ENCODE peak calls at places on chromosomes 1 and 21, in five cellular contexts. One of them, this sample, is unnamed.

GRCh38 chr1:236978740-236979139 is 25.5 kb downstream of the MT1HL1 start:
- DNase-seq in CD8-positive, alpha-beta T cell: no peak
- DNase-seq in transverse colon: no peak
- DNase-seq in A549: no peak
- DNase-seq in GM23338: no peak
- DNase-seq in this sample: no peak

GRCh38 chr1:183069562-183070216 is 46.5 kb downstream of the LAMC1 start:
- DNase-seq in CD8-positive, alpha-beta T cell: no peak
- DNase-seq in transverse colon: no peak
- DNase-seq in A549: peak
- DNase-seq in GM23338: peak
- DNase-seq in this sample: peak

GRCh38 chr1:228212966-228213844 is 5.4 kb downstream of the OBSCN start:
- DNase-seq in CD8-positive, alpha-beta T cell: peak
- DNase-seq in transverse colon: peak
- DNase-seq in A549: peak
- DNase-seq in GM23338: peak
- DNase-seq in this sample: no peak

GRCh38 chr21:27112186-27112585 is 145.3 kb upstream of the ADAMTS5 start:
- DNase-seq in CD8-positive, alpha-beta T cell: no peak
- DNase-seq in transverse colon: no peak
- DNase-seq in A549: no peak
- DNase-seq in GM23338: no peak
- DNase-seq in this sample: no peak

GRCh38 chr21:26846036-26846931 is 1.1 kb upstream of the ADAMTS1 start:
- DNase-seq in CD8-positive, alpha-beta T cell: no peak
- DNase-seq in transverse colon: peak
- DNase-seq in A549: no peak
- DNase-seq in GM23338: peak
- DNase-seq in this sample: peak

GRCh38 chr21:37208056-37208705 is 59.0 kb downstream of the VPS26C start:
- DNase-seq in CD8-positive, alpha-beta T cell: no peak
- DNase-seq in transverse colon: peak
- DNase-seq in A549: no peak
- DNase-seq in GM23338: no peak
- DNase-seq in this sample: no peak

GRCh38 chr21:39610705-39611104 is 2.0 kb upstream of the B3GALT5 start:
- DNase-seq in CD8-positive, alpha-beta T cell: no peak
- DNase-seq in transverse colon: no peak
- DNase-seq in A549: no peak
- DNase-seq in GM23338: peak
- DNase-seq in this sample: no peak

GRCh38 chr1:233090706-233091494 is 140.5 kb downstream of the NTPCR start:
- DNase-seq in CD8-positive, alpha-beta T cell: no peak
- DNase-seq in transverse colon: no peak
- DNase-seq in A549: no peak
- DNase-seq in GM23338: no peak
- DNase-seq in this sample: no peak

GRCh38 chr1:230026572-230026971 is 40.5 kb upstream of the GALNT2 start:
- DNase-seq in CD8-positive, alpha-beta T cell: no peak
- DNase-seq in transverse colon: peak
- DNase-seq in A549: no peak
- DNase-seq in GM23338: no peak
- DNase-seq in this sample: no peak

GRCh38 chr1:18875107-18875795 is 15.8 kb upstream of the TAS1R2 start:
- DNase-seq in CD8-positive, alpha-beta T cell: peak
- DNase-seq in transverse colon: peak
- DNase-seq in A549: peak
- DNase-seq in GM23338: peak
- DNase-seq in this sample: no peak

GRCh38 chr1:204814146-204814884 is 56.3 kb upstream of the NFASC start:
- DNase-seq in CD8-positive, alpha-beta T cell: no peak
- DNase-seq in transverse colon: no peak
- DNase-seq in A549: no peak
- DNase-seq in GM23338: no peak
- DNase-seq in this sample: no peak

GRCh38 chr1:69967245-69967766 is 238.1 kb downstream of the LRRC40 start:
- DNase-seq in CD8-positive, alpha-beta T cell: no peak
- DNase-seq in transverse colon: no peak
- DNase-seq in A549: no peak
- DNase-seq in GM23338: no peak
- DNase-seq in this sample: no peak

GRCh38 chr1:227411066-227411465 is 92.8 kb upstream of the CDC42BPA start:
- DNase-seq in CD8-positive, alpha-beta T cell: no peak
- DNase-seq in transverse colon: no peak
- DNase-seq in A549: no peak
- DNase-seq in GM23338: no peak
- DNase-seq in this sample: no peak

GRCh38 chr1:162384601-162385279 is 3.2 kb downstream of the C1orf226 start:
- DNase-seq in CD8-positive, alpha-beta T cell: no peak
- DNase-seq in transverse colon: no peak
- DNase-seq in A549: no peak
- DNase-seq in GM23338: no peak
- DNase-seq in this sample: no peak

GRCh38 chr21:35840197-35840799 is 220.0 kb downstream of the SETD4 start:
- DNase-seq in CD8-positive, alpha-beta T cell: peak
- DNase-seq in transverse colon: peak
- DNase-seq in A549: peak
- DNase-seq in GM23338: peak
- DNase-seq in this sample: peak

GRCh38 chr1:117060441-117061317 is 553 bp downstream of the TTF2 start:
- DNase-seq in CD8-positive, alpha-beta T cell: no peak
- DNase-seq in transverse colon: peak
- DNase-seq in A549: peak
- DNase-seq in GM23338: peak
- DNase-seq in this sample: peak

GRCh38 chr1:113616201-113616600 is 143.1 kb downstream of the PHTF1 start:
- DNase-seq in CD8-positive, alpha-beta T cell: no peak
- DNase-seq in transverse colon: no peak
- DNase-seq in A549: no peak
- DNase-seq in GM23338: no peak
- DNase-seq in this sample: no peak

GRCh38 chr1:152959273-152959672 is 11.2 kb upstream of the SPRR4 start:
- DNase-seq in CD8-positive, alpha-beta T cell: no peak
- DNase-seq in transverse colon: no peak
- DNase-seq in A549: no peak
- DNase-seq in GM23338: no peak
- DNase-seq in this sample: no peak

GRCh38 chr1:145962157-145963102 is 1.9 kb downstream of the ANKRD34A start:
- DNase-seq in CD8-positive, alpha-beta T cell: no peak
- DNase-seq in transverse colon: peak
- DNase-seq in A549: no peak
- DNase-seq in GM23338: peak
- DNase-seq in this sample: no peak

GRCh38 chr1:185541861-185542260 is 192.3 kb upstream of the HMCN1 start:
- DNase-seq in CD8-positive, alpha-beta T cell: no peak
- DNase-seq in transverse colon: no peak
- DNase-seq in A549: no peak
- DNase-seq in GM23338: no peak
- DNase-seq in this sample: no peak

GRCh38 chr1:110464340-110464739 is 13.4 kb downstream of the PROK1 start:
- DNase-seq in CD8-positive, alpha-beta T cell: no peak
- DNase-seq in transverse colon: no peak
- DNase-seq in A549: peak
- DNase-seq in GM23338: no peak
- DNase-seq in this sample: no peak

GRCh38 chr1:2646837-2647236 is 14.0 kb upstream of the MMEL1 start:
- DNase-seq in CD8-positive, alpha-beta T cell: no peak
- DNase-seq in transverse colon: no peak
- DNase-seq in A549: no peak
- DNase-seq in GM23338: no peak
- DNase-seq in this sample: no peak

GRCh38 chr1:10920063-10920626 is 92.3 kb upstream of the TARDBP start:
- DNase-seq in CD8-positive, alpha-beta T cell: no peak
- DNase-seq in transverse colon: no peak
- DNase-seq in A549: no peak
- DNase-seq in GM23338: no peak
- DNase-seq in this sample: no peak

GRCh38 chr1:154442006-154442740 is 37.0 kb downstream of the IL6R start:
- DNase-seq in CD8-positive, alpha-beta T cell: no peak
- DNase-seq in transverse colon: no peak
- DNase-seq in A549: no peak
- DNase-seq in GM23338: peak
- DNase-seq in this sample: no peak

GRCh38 chr1:16375521-16376359 is 8.7 kb downstream of the SZRD1 start:
- DNase-seq in CD8-positive, alpha-beta T cell: no peak
- DNase-seq in transverse colon: no peak
- DNase-seq in A549: no peak
- DNase-seq in GM23338: no peak
- DNase-seq in this sample: no peak

GRCh38 chr1:11052839-11053757 is 6.1 kb upstream of the MASP2 start:
- DNase-seq in CD8-positive, alpha-beta T cell: no peak
- DNase-seq in transverse colon: peak
- DNase-seq in A549: no peak
- DNase-seq in GM23338: peak
- DNase-seq in this sample: no peak

GRCh38 chr1:227351443-227351842 is 33.2 kb upstream of the CDC42BPA start:
- DNase-seq in CD8-positive, alpha-beta T cell: no peak
- DNase-seq in transverse colon: no peak
- DNase-seq in A549: no peak
- DNase-seq in GM23338: no peak
- DNase-seq in this sample: no peak

GRCh38 chr1:56584910-56585528 is 5.7 kb upstream of the PLPP3 start:
- DNase-seq in CD8-positive, alpha-beta T cell: no peak
- DNase-seq in transverse colon: no peak
- DNase-seq in A549: peak
- DNase-seq in GM23338: peak
- DNase-seq in this sample: no peak

GRCh38 chr1:3236955-3237354 is 168.0 kb downstream of the PRDM16 start:
- DNase-seq in CD8-positive, alpha-beta T cell: no peak
- DNase-seq in transverse colon: no peak
- DNase-seq in A549: no peak
- DNase-seq in GM23338: no peak
- DNase-seq in this sample: no peak

GRCh38 chr1:35929730-35930592 is 944 bp upstream of the AGO3 start:
- DNase-seq in CD8-positive, alpha-beta T cell: peak
- DNase-seq in transverse colon: peak
- DNase-seq in A549: peak
- DNase-seq in GM23338: peak
- DNase-seq in this sample: no peak

GRCh38 chr1:18913065-18913502 is 10.7 kb upstream of the ALDH4A1 start:
- DNase-seq in CD8-positive, alpha-beta T cell: peak
- DNase-seq in transverse colon: peak
- DNase-seq in A549: peak
- DNase-seq in GM23338: peak
- DNase-seq in this sample: no peak

GRCh38 chr1:216447898-216448568 is 24.8 kb upstream of the USH2A start:
- DNase-seq in CD8-positive, alpha-beta T cell: no peak
- DNase-seq in transverse colon: no peak
- DNase-seq in A549: no peak
- DNase-seq in GM23338: no peak
- DNase-seq in this sample: no peak

GRCh38 chr1:110212165-110213142 is 2.3 kb downstream of the KCNC4 start:
- DNase-seq in CD8-positive, alpha-beta T cell: no peak
- DNase-seq in transverse colon: no peak
- DNase-seq in A549: no peak
- DNase-seq in GM23338: peak
- DNase-seq in this sample: no peak

GRCh38 chr1:44636711-44637589 is 37.3 kb downstream of the TMEM53 start:
- DNase-seq in CD8-positive, alpha-beta T cell: no peak
- DNase-seq in transverse colon: no peak
- DNase-seq in A549: no peak
- DNase-seq in GM23338: no peak
- DNase-seq in this sample: no peak

GRCh38 chr1:94425821-94426484 is 7.8 kb downstream of the ABCD3 start:
- DNase-seq in CD8-positive, alpha-beta T cell: no peak
- DNase-seq in transverse colon: no peak
- DNase-seq in A549: no peak
- DNase-seq in GM23338: no peak
- DNase-seq in this sample: no peak

DNA sequence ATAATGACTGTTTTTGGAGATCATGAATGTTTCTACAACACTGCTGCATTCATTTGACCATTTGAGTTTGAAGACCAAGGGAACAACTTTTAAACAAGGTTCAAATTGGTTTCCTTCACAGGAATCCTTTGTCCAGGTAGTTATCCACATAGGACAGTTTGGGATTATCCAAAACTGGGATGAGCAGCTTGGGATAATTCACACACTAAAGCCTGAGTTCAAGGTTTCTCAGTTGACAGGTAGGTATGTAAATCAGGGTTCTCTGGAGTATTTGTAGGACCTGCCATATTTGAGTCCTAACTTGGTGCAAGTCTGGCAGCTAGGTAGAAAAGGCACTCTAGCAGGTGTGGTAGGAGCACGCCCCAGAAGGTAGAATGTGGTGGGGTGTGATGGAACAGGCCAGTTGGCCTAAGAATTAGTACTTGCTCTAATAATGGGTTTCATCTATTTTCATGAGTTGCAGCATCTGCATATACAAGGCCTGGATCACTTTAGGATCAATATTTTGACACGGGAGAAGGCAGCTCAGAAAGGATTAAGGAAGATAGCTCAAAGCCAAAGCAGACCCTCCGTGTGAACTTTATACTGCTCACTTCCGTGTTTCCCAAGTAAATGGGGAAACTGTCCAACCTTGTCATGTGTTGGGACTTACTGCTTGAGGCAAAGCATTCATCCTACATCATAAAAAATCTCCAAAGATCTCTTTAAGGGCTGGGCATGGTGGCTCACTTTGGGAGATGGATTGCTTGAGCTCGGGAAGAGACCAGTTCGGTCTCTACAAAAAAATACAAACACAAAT is 14.1 kb upstream of the RAB42 start:
- DNase-seq in CD8-positive, alpha-beta T cell: no peak
- DNase-seq in transverse colon: no peak
- DNase-seq in A549: no peak
- DNase-seq in GM23338: no peak
- DNase-seq in this sample: no peak
- TF ChIP-seq CTCF in CD8-positive, alpha-beta T cell: no peak
- TF ChIP-seq CTCF in transverse colon: no peak
- TF ChIP-seq CTCF in A549: no peak
- TF ChIP-seq CTCF in GM23338: no peak
- TF ChIP-seq CTCF in this sample: no peak

GRCh38 chr1:101136739-101137138 is 100.1 kb upstream of the S1PR1 start:
- DNase-seq in CD8-positive, alpha-beta T cell: no peak
- DNase-seq in transverse colon: no peak
- DNase-seq in A549: no peak
- DNase-seq in GM23338: peak
- DNase-seq in this sample: no peak
- TF ChIP-seq CTCF in CD8-positive, alpha-beta T cell: peak
- TF ChIP-seq CTCF in transverse colon: no peak
- TF ChIP-seq CTCF in A549: no peak
- TF ChIP-seq CTCF in GM23338: peak
- TF ChIP-seq CTCF in this sample: peak

GRCh38 chr1:212514056-212514614 is 81.4 kb downstream of the NENF start:
- DNase-seq in CD8-positive, alpha-beta T cell: no peak
- DNase-seq in transverse colon: peak
- DNase-seq in A549: peak
- DNase-seq in GM23338: peak
- DNase-seq in this sample: peak
- TF ChIP-seq CTCF in CD8-positive, alpha-beta T cell: no peak
- TF ChIP-seq CTCF in transverse colon: no peak
- TF ChIP-seq CTCF in A549: no peak
- TF ChIP-seq CTCF in GM23338: peak
- TF ChIP-seq CTCF in this sample: peak

GRCh38 chr1:25905680-25906643 is at the start of gene STMN1:
- DNase-seq in CD8-positive, alpha-beta T cell: peak
- DNase-seq in transverse colon: peak
- DNase-seq in A549: peak
- DNase-seq in GM23338: peak
- DNase-seq in this sample: no peak
- TF ChIP-seq CTCF in CD8-positive, alpha-beta T cell: no peak
- TF ChIP-seq CTCF in transverse colon: no peak
- TF ChIP-seq CTCF in A549: no peak
- TF ChIP-seq CTCF in GM23338: no peak
- TF ChIP-seq CTCF in this sample: no peak